ENCODE peak calls at places on chromosomes 12 and 14, in four cellular contexts. One of them, this sample, is unnamed.

GRCh38 chr12:51246254-51246853 is 7.7 kb downstream of the DAZAP2 start:
- DNase-seq in HepG2: no peak
- DNase-seq in GM12878: no peak
- DNase-seq in H1: no peak
- DNase-seq in this sample: no peak

GRCh38 chr12:101168000-101168399 is 42.0 kb downstream of the SLC5A8 start:
- DNase-seq in HepG2: no peak
- DNase-seq in GM12878: no peak
- DNase-seq in H1: no peak
- DNase-seq in this sample: no peak

GRCh38 chr12:79618848-79619404 is 71.8 kb downstream of the PAWR start:
- DNase-seq in HepG2: no peak
- DNase-seq in GM12878: no peak
- DNase-seq in H1: no peak
- DNase-seq in this sample: no peak

GRCh38 chr12:127191124-127191523 is 1075.8 kb upstream of the TMEM132C start:
- DNase-seq in HepG2: no peak
- DNase-seq in GM12878: no peak
- DNase-seq in H1: no peak
- DNase-seq in this sample: no peak

GRCh38 chr12:59005195-59005961 is 85.1 kb upstream of the LRIG3 start:
- DNase-seq in HepG2: no peak
- DNase-seq in GM12878: no peak
- DNase-seq in H1: no peak
- DNase-seq in this sample: no peak

GRCh38 chr14:53929871-53930685 is 26.5 kb downstream of the BMP4 start:
- DNase-seq in HepG2: no peak
- DNase-seq in GM12878: no peak
- DNase-seq in H1: peak; percentile 84
- DNase-seq in this sample: no peak

GRCh38 chr12:34343345-34343744 is 321.0 kb downstream of the ALG10 start:
- DNase-seq in HepG2: no peak
- DNase-seq in GM12878: no peak
- DNase-seq in H1: no peak
- DNase-seq in this sample: no peak

GRCh38 chr14:73719791-73720190 is 5.6 kb upstream of the PNMA1 start:
- DNase-seq in HepG2: no peak
- DNase-seq in GM12878: no peak
- DNase-seq in H1: no peak
- DNase-seq in this sample: no peak

GRCh38 chr14:104654119-104654518 is 35.3 kb upstream of the INF2 start:
- DNase-seq in HepG2: peak; percentile 79
- DNase-seq in GM12878: no peak
- DNase-seq in H1: no peak
- DNase-seq in this sample: no peak

GRCh38 chr12:122880668-122881067 is 15.3 kb downstream of the VPS37B start:
- DNase-seq in HepG2: peak; percentile 47
- DNase-seq in GM12878: no peak
- DNase-seq in H1: no peak
- DNase-seq in this sample: no peak

GRCh38 chr14:65103150-65103760 is 938 bp upstream of the MAX start:
- DNase-seq in HepG2: peak; percentile 24
- DNase-seq in GM12878: no peak
- DNase-seq in H1: no peak
- DNase-seq in this sample: no peak

GRCh38 chr12:119115296-119115905 is 63.3 kb upstream of the HSPB8 start:
- DNase-seq in HepG2: peak; percentile 38
- DNase-seq in GM12878: no peak
- DNase-seq in H1: peak; percentile 86
- DNase-seq in this sample: peak; percentile 55

GRCh38 chr12:120962487-120963054 is 15.8 kb upstream of the HNF1A start:
- DNase-seq in HepG2: no peak
- DNase-seq in GM12878: no peak
- DNase-seq in H1: no peak
- DNase-seq in this sample: no peak

GRCh38 chr12:12927211-12928079 is 24.5 kb downstream of the GPRC5D start:
- DNase-seq in HepG2: peak; percentile 95
- DNase-seq in GM12878: peak; percentile 28
- DNase-seq in H1: peak; percentile 68
- DNase-seq in this sample: no peak

GRCh38 chr12:52201520-52201839 is 9.7 kb upstream of the KRT80 start:
- DNase-seq in HepG2: no peak
- DNase-seq in GM12878: no peak
- DNase-seq in H1: no peak
- DNase-seq in this sample: no peak

GRCh38 chr12:131775904-131776889 is 52.0 kb upstream of the MMP17 start:
- DNase-seq in HepG2: no peak
- DNase-seq in GM12878: peak; percentile 58
- DNase-seq in H1: no peak
- DNase-seq in this sample: no peak

GRCh38 chr12:131779027-131779426 is 49.2 kb upstream of the MMP17 start:
- DNase-seq in HepG2: no peak
- DNase-seq in GM12878: no peak
- DNase-seq in H1: no peak
- DNase-seq in this sample: no peak

GRCh38 chr12:131775124-131775903 is 52.9 kb upstream of the MMP17 start:
- DNase-seq in HepG2: no peak
- DNase-seq in GM12878: no peak
- DNase-seq in H1: no peak
- DNase-seq in this sample: no peak

GRCh38 chr12:131773582-131774221 is 54.5 kb upstream of the MMP17 start:
- DNase-seq in HepG2: no peak
- DNase-seq in GM12878: peak; percentile 84
- DNase-seq in H1: no peak
- DNase-seq in this sample: no peak

GRCh38 chr12:131774576-131774975 is 53.6 kb upstream of the MMP17 start:
- DNase-seq in HepG2: no peak
- DNase-seq in GM12878: no peak
- DNase-seq in H1: no peak
- DNase-seq in this sample: no peak
- TF ChIP-seq ZNF274 in HepG2: no peak
- TF ChIP-seq ZNF274 in GM12878: no peak
- TF ChIP-seq ZNF274 in H1: no peak
- TF ChIP-seq ZNF274 in this sample: no peak

DNA sequence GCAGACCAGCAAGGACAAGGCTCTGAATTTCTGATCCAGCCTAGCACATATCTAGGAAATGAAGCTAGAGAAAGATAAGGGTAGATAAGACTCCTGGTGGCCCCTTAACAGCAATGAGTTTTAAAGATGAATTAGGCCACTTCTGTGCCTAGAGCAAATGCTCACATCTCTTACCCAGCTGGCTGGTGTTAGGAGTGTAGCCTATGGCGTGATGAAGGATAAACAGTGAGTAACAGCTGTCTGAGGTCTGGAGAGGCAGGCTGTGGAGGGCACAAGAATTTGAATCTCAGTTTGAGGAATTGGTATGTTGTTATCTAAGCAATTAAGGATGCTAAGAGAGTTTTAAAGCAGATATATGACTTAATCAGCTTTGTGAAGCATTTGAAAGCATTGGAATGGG is 161.7 kb downstream of the SRGAP1 start:
- DNase-seq in HepG2: no peak
- DNase-seq in GM12878: no peak
- DNase-seq in H1: no peak
- DNase-seq in this sample: no peak
- TF ChIP-seq SUZ12 in HepG2: no peak
- TF ChIP-seq SUZ12 in GM12878: no peak
- TF ChIP-seq SUZ12 in H1: no peak
- TF ChIP-seq SUZ12 in this sample: no peak

DNA sequence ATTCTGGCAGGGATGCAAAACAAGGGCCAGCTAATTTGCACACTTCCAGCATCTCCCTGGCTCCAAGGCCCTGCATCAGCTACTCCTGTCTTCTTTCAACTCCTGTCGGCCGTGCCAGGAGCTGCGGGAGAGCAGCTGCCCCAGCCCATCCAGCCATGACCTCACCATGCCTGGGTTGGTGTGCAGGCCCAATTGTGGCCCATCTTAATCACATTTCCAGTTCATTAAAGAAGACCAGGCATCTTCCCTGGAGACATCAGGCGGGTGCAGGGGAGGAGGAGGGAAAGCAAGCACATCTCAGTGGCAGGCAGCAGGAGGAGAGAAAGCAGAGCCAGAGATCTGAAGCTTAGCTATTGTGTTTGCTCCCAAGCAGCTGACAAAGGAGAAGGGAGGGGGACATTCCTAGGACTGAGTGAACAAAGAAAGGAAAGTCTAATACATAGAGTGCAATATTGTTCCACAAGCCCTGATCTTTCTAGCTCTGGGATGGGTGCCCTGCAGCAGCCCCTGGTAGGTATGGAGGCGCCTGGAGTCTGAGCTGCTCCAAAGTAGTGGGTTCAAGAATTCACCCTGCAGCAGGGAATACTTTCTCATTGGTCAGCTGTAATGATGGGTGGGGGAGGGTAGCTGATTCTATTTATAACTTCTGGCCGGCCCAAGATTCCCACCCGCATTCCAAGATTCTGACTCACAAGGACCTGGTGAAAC is 40.1 kb downstream of the VWF start:
- DNase-seq in HepG2: no peak
- DNase-seq in GM12878: no peak
- DNase-seq in H1: peak; percentile 56
- DNase-seq in this sample: peak; percentile 100
- H3K9ac ChIP-seq in HepG2: no peak overlapping the region
- H3K9ac ChIP-seq in GM12878: no peak overlapping the region
- H3K9ac ChIP-seq in H1: peak overlapping the region; percentile 20
- H3K9ac ChIP-seq in this sample: peak overlapping the region; percentile 39

DNA sequence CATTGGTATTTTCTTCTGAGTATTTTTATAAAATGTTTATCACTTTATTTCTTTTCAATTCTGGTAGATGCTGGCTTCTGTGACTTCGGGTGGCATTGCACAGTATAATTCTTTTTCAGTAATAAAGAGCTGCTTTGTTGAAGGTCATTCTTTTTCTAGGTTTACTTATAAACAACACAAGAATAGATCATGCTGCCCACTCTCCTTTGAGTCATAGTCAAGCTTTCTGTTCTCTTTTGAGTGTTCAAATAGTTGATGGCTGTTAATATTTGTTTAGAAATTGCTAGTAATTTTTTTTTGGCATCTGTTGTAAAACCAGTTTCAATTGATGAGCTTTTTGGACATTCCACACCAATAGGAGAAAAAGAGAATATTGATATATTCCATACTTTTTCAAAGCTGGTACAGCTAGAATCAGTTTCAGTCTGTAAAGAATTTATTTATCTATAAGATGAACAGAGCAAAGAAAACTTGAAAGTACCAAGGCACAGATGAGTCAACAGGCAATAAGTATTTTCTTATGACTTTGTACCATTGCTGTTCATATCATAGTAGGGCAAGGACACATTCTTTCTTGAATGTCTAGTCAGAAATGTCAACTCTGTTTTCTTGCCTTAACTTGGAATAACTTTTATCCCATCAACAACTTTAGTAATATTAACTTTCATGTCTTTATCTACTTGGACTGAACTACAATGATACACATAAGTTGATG is 513.0 kb upstream of the SEL1L start:
- DNase-seq in HepG2: no peak
- DNase-seq in GM12878: no peak
- DNase-seq in H1: no peak
- DNase-seq in this sample: no peak
- TF ChIP-seq ZNF274 in HepG2: no peak
- TF ChIP-seq ZNF274 in GM12878: no peak
- TF ChIP-seq ZNF274 in H1: no peak
- TF ChIP-seq ZNF274 in this sample: no peak

GRCh38 chr12:110818511-110818910 is 28.3 kb upstream of the CCDC63 start:
- DNase-seq in HepG2: no peak
- DNase-seq in GM12878: no peak
- DNase-seq in H1: no peak
- DNase-seq in this sample: no peak

GRCh38 chr12:110816761-110817160 is 30.0 kb upstream of the CCDC63 start:
- DNase-seq in HepG2: no peak
- DNase-seq in GM12878: no peak
- DNase-seq in H1: no peak
- DNase-seq in this sample: no peak

GRCh38 chr12:110819150-110819549 is 27.6 kb upstream of the CCDC63 start:
- DNase-seq in HepG2: no peak
- DNase-seq in GM12878: no peak
- DNase-seq in H1: no peak
- DNase-seq in this sample: no peak

GRCh38 chr12:110813756-110814155 is 33.0 kb upstream of the CCDC63 start:
- DNase-seq in HepG2: no peak
- DNase-seq in GM12878: no peak
- DNase-seq in H1: no peak
- DNase-seq in this sample: no peak

GRCh38 chr12:110816248-110816647 is 30.5 kb upstream of the CCDC63 start:
- DNase-seq in HepG2: no peak
- DNase-seq in GM12878: no peak
- DNase-seq in H1: no peak
- DNase-seq in this sample: no peak
- TF ChIP-seq SUZ12 in HepG2: no peak
- TF ChIP-seq SUZ12 in GM12878: no peak
- TF ChIP-seq SUZ12 in H1: no peak
- TF ChIP-seq SUZ12 in this sample: no peak

This sample was measured in NT2/D1.